ENCODE peak calls at places on chromosome 17, in eight cellular contexts. One of them, this sample, is unnamed. For H3K4me1, the result is how much of the 10 kb centered on the place peaks cover.

GRCh38 chr17:77375917-77376651 is 235.3 kb downstream of the SEC14L1 start:
- DNase-seq in endodermal cell: peak
- DNase-seq in GM23338: no peak
- DNase-seq in PC-3: no peak
- DNase-seq in fibroblast of lung: peak
- DNase-seq in heart right ventricle: no peak
- DNase-seq in astrocyte: peak
- DNase-seq in Panc1: no peak
- DNase-seq in this sample: no peak

GRCh38 chr17:16328997-16329396 is 24.3 kb downstream of the CENPV start:
- DNase-seq in endodermal cell: peak
- DNase-seq in GM23338: peak
- DNase-seq in PC-3: peak
- DNase-seq in fibroblast of lung: no peak
- DNase-seq in heart right ventricle: no peak
- DNase-seq in astrocyte: no peak
- DNase-seq in Panc1: no peak
- DNase-seq in this sample: no peak

GRCh38 chr17:6413073-6413472 is 21.8 kb downstream of the AIPL1 start:
- DNase-seq in endodermal cell: no peak
- DNase-seq in GM23338: peak
- DNase-seq in PC-3: peak
- DNase-seq in fibroblast of lung: peak
- DNase-seq in heart right ventricle: no peak
- DNase-seq in astrocyte: peak
- DNase-seq in Panc1: peak
- DNase-seq in this sample: no peak

GRCh38 chr17:3750926-3751325 is 27.2 kb downstream of the HASPIN start:
- DNase-seq in endodermal cell: no peak
- DNase-seq in GM23338: no peak
- DNase-seq in PC-3: no peak
- DNase-seq in fibroblast of lung: no peak
- DNase-seq in heart right ventricle: no peak
- DNase-seq in astrocyte: no peak
- DNase-seq in Panc1: no peak
- DNase-seq in this sample: no peak

GRCh38 chr17:60439501-60439900 is 17.2 kb downstream of the CHCT1 start:
- DNase-seq in endodermal cell: no peak
- DNase-seq in GM23338: no peak
- DNase-seq in PC-3: no peak
- DNase-seq in fibroblast of lung: peak
- DNase-seq in heart right ventricle: no peak
- DNase-seq in astrocyte: peak
- DNase-seq in Panc1: no peak
- DNase-seq in this sample: no peak

GRCh38 chr17:79355186-79355585 is 255.7 kb downstream of the RBFOX3 start:
- DNase-seq in endodermal cell: no peak
- DNase-seq in GM23338: no peak
- DNase-seq in PC-3: no peak
- DNase-seq in fibroblast of lung: no peak
- DNase-seq in heart right ventricle: no peak
- DNase-seq in astrocyte: no peak
- DNase-seq in Panc1: no peak
- DNase-seq in this sample: no peak

GRCh38 chr17:46158323-46159296 is 34.6 kb downstream of the KANSL1 start:
- DNase-seq in endodermal cell: no peak
- DNase-seq in GM23338: no peak
- DNase-seq in PC-3: no peak
- DNase-seq in fibroblast of lung: no peak
- DNase-seq in heart right ventricle: no peak
- DNase-seq in astrocyte: no peak
- DNase-seq in Panc1: no peak
- DNase-seq in this sample: no peak

GRCh38 chr17:50691550-50692447 is 15.9 kb downstream of the ANKRD40 start:
- DNase-seq in endodermal cell: no peak
- DNase-seq in GM23338: no peak
- DNase-seq in PC-3: peak
- DNase-seq in fibroblast of lung: no peak
- DNase-seq in heart right ventricle: no peak
- DNase-seq in astrocyte: peak
- DNase-seq in Panc1: no peak
- DNase-seq in this sample: no peak

GRCh38 chr17:81879121-81879520 is 8.0 kb upstream of the ARHGDIA start:
- DNase-seq in endodermal cell: no peak
- DNase-seq in GM23338: no peak
- DNase-seq in PC-3: no peak
- DNase-seq in fibroblast of lung: no peak
- DNase-seq in heart right ventricle: no peak
- DNase-seq in astrocyte: no peak
- DNase-seq in Panc1: no peak
- DNase-seq in this sample: no peak

GRCh38 chr17:61538480-61538879 is 52.5 kb downstream of the NACA2 start:
- DNase-seq in endodermal cell: no peak
- DNase-seq in GM23338: no peak
- DNase-seq in PC-3: no peak
- DNase-seq in fibroblast of lung: no peak
- DNase-seq in heart right ventricle: no peak
- DNase-seq in astrocyte: no peak
- DNase-seq in Panc1: no peak
- DNase-seq in this sample: no peak

GRCh38 chr17:601462-602303 is 113.0 kb downstream of the VPS53 start:
- DNase-seq in endodermal cell: no peak
- DNase-seq in GM23338: no peak
- DNase-seq in PC-3: no peak
- DNase-seq in fibroblast of lung: peak
- DNase-seq in heart right ventricle: no peak
- DNase-seq in astrocyte: peak
- DNase-seq in Panc1: no peak
- DNase-seq in this sample: no peak

GRCh38 chr17:80892019-80892855 is 99.4 kb upstream of the CHMP6 start:
- DNase-seq in endodermal cell: no peak
- DNase-seq in GM23338: no peak
- DNase-seq in PC-3: peak
- DNase-seq in fibroblast of lung: peak
- DNase-seq in heart right ventricle: peak
- DNase-seq in astrocyte: peak
- DNase-seq in Panc1: peak
- DNase-seq in this sample: peak

GRCh38 chr17:63967953-63968352 is 4.8 kb downstream of the SCN4A start:
- DNase-seq in endodermal cell: no peak
- DNase-seq in GM23338: no peak
- DNase-seq in PC-3: no peak
- DNase-seq in fibroblast of lung: no peak
- DNase-seq in heart right ventricle: no peak
- DNase-seq in astrocyte: no peak
- DNase-seq in Panc1: no peak
- DNase-seq in this sample: no peak

GRCh38 chr17:48961516-48962233 is 6.7 kb downstream of the GIP start:
- DNase-seq in endodermal cell: peak
- DNase-seq in GM23338: peak
- DNase-seq in PC-3: peak
- DNase-seq in fibroblast of lung: peak
- DNase-seq in heart right ventricle: no peak
- DNase-seq in astrocyte: peak
- DNase-seq in Panc1: no peak
- DNase-seq in this sample: no peak
- H3K27ac ChIP-seq in endodermal cell: no peak
- H3K27ac ChIP-seq in GM23338: no peak
- H3K27ac ChIP-seq in PC-3: no peak
- H3K27ac ChIP-seq in fibroblast of lung: no peak
- H3K27ac ChIP-seq in heart right ventricle: no peak
- H3K27ac ChIP-seq in astrocyte: peak
- H3K27ac ChIP-seq in Panc1: peak
- H3K27ac ChIP-seq in this sample: no peak

DNA sequence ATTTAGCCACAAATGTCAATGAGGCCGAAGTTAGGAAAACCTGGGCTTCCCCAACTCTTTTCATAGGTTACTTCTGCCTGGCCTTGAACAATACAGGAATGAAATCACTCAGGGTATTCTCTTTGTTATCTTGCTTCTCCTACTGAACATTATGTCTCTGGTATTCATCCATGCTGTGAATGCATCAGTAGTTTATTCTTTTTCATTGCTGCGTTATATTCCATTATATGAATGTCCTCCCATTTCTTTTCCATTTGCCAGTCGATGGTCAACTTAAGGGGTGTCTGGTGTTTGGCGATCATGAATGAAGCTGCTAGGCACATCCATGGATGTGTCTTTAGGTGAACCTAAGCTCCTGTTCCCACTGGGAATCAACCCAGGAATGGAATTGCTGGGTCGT is 128.3 kb downstream of the CRLF3 start:
- DNase-seq in endodermal cell: no peak
- DNase-seq in GM23338: no peak
- DNase-seq in PC-3: no peak
- DNase-seq in fibroblast of lung: no peak
- DNase-seq in heart right ventricle: no peak
- DNase-seq in astrocyte: no peak
- DNase-seq in Panc1: no peak
- DNase-seq in this sample: no peak
- H3K4me1 ChIP-seq in endodermal cell: under half
- H3K4me1 ChIP-seq in GM23338: under half
- H3K4me1 ChIP-seq in PC-3: under half
- H3K4me1 ChIP-seq in fibroblast of lung: under half
- H3K4me1 ChIP-seq in heart right ventricle: under half
- H3K4me1 ChIP-seq in astrocyte: under half
- H3K4me1 ChIP-seq in Panc1: under half
- H3K4me1 ChIP-seq in this sample: under half

GRCh38 chr17:57549468-57549867 is 195.6 kb downstream of the CCDC182 start:
- DNase-seq in endodermal cell: no peak
- DNase-seq in GM23338: no peak
- DNase-seq in PC-3: no peak
- DNase-seq in fibroblast of lung: no peak
- DNase-seq in heart right ventricle: no peak
- DNase-seq in astrocyte: no peak
- DNase-seq in Panc1: no peak
- DNase-seq in this sample: no peak

GRCh38 chr17:57551321-57552079 is 193.6 kb downstream of the CCDC182 start:
- DNase-seq in endodermal cell: peak
- DNase-seq in GM23338: no peak
- DNase-seq in PC-3: no peak
- DNase-seq in fibroblast of lung: no peak
- DNase-seq in heart right ventricle: no peak
- DNase-seq in astrocyte: no peak
- DNase-seq in Panc1: no peak
- DNase-seq in this sample: no peak

GRCh38 chr17:57550671-57551315 is 194.3 kb downstream of the CCDC182 start:
- DNase-seq in endodermal cell: no peak
- DNase-seq in GM23338: no peak
- DNase-seq in PC-3: no peak
- DNase-seq in fibroblast of lung: no peak
- DNase-seq in heart right ventricle: no peak
- DNase-seq in astrocyte: no peak
- DNase-seq in Panc1: no peak
- DNase-seq in this sample: no peak

GRCh38 chr17:57549996-57550395 is 195.1 kb downstream of the CCDC182 start:
- DNase-seq in endodermal cell: no peak
- DNase-seq in GM23338: no peak
- DNase-seq in PC-3: no peak
- DNase-seq in fibroblast of lung: no peak
- DNase-seq in heart right ventricle: no peak
- DNase-seq in astrocyte: no peak
- DNase-seq in Panc1: no peak
- DNase-seq in this sample: no peak

DNA sequence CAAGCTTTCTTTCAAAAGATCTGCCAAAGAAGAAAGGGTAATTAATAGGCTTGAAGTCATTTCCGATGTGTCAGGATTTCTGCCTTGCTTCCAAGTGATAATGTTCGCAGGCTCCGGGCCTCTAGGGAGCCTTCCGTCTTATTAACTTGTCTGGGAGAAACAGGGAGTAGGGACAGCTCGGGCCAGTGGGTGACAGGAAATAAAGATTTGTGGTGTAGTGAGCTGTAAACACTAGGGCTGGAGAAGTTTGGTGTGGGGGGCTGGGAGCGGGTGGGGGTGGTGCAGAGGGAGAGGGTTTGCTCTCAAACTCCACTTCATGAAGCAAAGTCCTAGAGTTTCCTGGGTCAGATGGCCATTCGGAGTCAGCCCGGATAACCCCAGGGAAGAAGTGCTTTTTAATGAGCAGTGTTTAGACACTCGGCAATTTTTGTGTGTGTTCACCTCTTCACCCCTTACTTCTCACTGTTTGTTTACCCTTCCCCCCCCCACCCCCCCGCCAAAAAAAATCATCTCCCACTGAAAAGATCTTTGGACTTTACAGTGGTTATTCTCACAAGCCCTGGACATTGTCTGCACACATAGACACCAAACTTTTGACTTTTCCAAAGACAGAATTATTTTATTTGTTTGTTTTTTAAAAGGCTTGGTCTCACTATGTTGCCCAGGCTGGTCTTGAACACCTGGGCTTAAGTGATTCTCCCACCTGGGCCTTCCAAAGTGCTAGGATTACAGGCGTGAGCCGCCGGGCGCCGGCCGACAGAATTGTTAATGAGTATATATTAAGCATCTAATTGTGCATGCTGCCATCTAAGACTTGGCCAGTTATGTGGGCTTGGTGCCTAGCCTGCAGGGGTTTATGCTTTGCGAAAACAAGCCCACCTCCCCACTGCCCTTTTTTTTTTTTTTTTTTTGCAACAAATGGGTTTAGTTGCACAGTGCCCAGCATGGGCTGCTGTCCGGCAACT is 196.4 kb downstream of the CCDC182 start:
- DNase-seq in endodermal cell: peak
- DNase-seq in GM23338: no peak
- DNase-seq in PC-3: no peak
- DNase-seq in fibroblast of lung: peak
- DNase-seq in heart right ventricle: no peak
- DNase-seq in astrocyte: peak
- DNase-seq in Panc1: no peak
- DNase-seq in this sample: no peak
- TF ChIP-seq CTCF in endodermal cell: no peak
- TF ChIP-seq CTCF in GM23338: no peak
- TF ChIP-seq CTCF in PC-3: no peak
- TF ChIP-seq CTCF in fibroblast of lung: no peak
- TF ChIP-seq CTCF in heart right ventricle: no peak
- TF ChIP-seq CTCF in astrocyte: no peak
- TF ChIP-seq CTCF in Panc1: no peak
- TF ChIP-seq CTCF in this sample: no peak

GRCh38 chr17:55265434-55266021 is 768 bp downstream of the HLF start:
- DNase-seq in endodermal cell: no peak
- DNase-seq in GM23338: peak
- DNase-seq in PC-3: no peak
- DNase-seq in fibroblast of lung: no peak
- DNase-seq in heart right ventricle: peak
- DNase-seq in astrocyte: no peak
- DNase-seq in Panc1: no peak
- DNase-seq in this sample: no peak

GRCh38 chr17:55268649-55269480 is 4.1 kb downstream of the HLF start:
- DNase-seq in endodermal cell: no peak
- DNase-seq in GM23338: no peak
- DNase-seq in PC-3: no peak
- DNase-seq in fibroblast of lung: no peak
- DNase-seq in heart right ventricle: no peak
- DNase-seq in astrocyte: no peak
- DNase-seq in Panc1: no peak
- DNase-seq in this sample: no peak

GRCh38 chr17:55267777-55268648 is 3.3 kb downstream of the HLF start:
- DNase-seq in endodermal cell: no peak
- DNase-seq in GM23338: no peak
- DNase-seq in PC-3: no peak
- DNase-seq in fibroblast of lung: no peak
- DNase-seq in heart right ventricle: no peak
- DNase-seq in astrocyte: no peak
- DNase-seq in Panc1: no peak
- DNase-seq in this sample: no peak

GRCh38 chr17:55266051-55266957 is 1.5 kb downstream of the HLF start:
- DNase-seq in endodermal cell: peak
- DNase-seq in GM23338: peak
- DNase-seq in PC-3: no peak
- DNase-seq in fibroblast of lung: no peak
- DNase-seq in heart right ventricle: no peak
- DNase-seq in astrocyte: no peak
- DNase-seq in Panc1: no peak
- DNase-seq in this sample: no peak

GRCh38 chr17:55266958-55267688 is 2.4 kb downstream of the HLF start:
- DNase-seq in endodermal cell: no peak
- DNase-seq in GM23338: no peak
- DNase-seq in PC-3: no peak
- DNase-seq in fibroblast of lung: no peak
- DNase-seq in heart right ventricle: no peak
- DNase-seq in astrocyte: no peak
- DNase-seq in Panc1: no peak
- DNase-seq in this sample: no peak
- H3K27ac ChIP-seq in endodermal cell: no peak
- H3K27ac ChIP-seq in GM23338: no peak
- H3K27ac ChIP-seq in PC-3: no peak
- H3K27ac ChIP-seq in fibroblast of lung: no peak
- H3K27ac ChIP-seq in heart right ventricle: peak
- H3K27ac ChIP-seq in astrocyte: no peak
- H3K27ac ChIP-seq in Panc1: no peak
- H3K27ac ChIP-seq in this sample: peak

This sample was measured in left lung.